ENCODE peak calls at places on chromosome 19, in four cellular contexts. K is ELF-1; J is activated CD4-positive, alpha-beta T cell treated with anti-CD3 and anti-CD28 coated beads for 48 hours; F is GM10248. G is an unnamed sample.

GRCh38 chr19:45613926-45614725 is 12.1 kb upstream of the GPR4 start:
- DNase-seq in K (peak), F (peak), J (peak), G (no peak)

GRCh38 chr19:48881741-48882657 is 9.8 kb downstream of the PPP1R15A start:
- DNase-seq in F (no peak), J (no peak), K (peak), G (no peak)

GRCh38 chr19:29843180-29844051 is 31.6 kb downstream of the CCNE1 start:
- DNase-seq in K (peak), F (no peak), J (peak), G (peak)

GRCh38 chr19:17302391-17303166 is 646 bp downstream of the ABHD8 start:
- DNase-seq in F (no peak), J (no peak), K (peak), G (no peak)

GRCh38 chr19:33193269-33193863 is 764 bp upstream of the LRP3 start:
- DNase-seq in F (no peak), K (no peak), J (no peak), G (no peak)

GRCh38 chr19:5646703-5647102 is 23.8 kb downstream of the SAFB start:
- DNase-seq in J (no peak), F (no peak), K (no peak), G (no peak)

GRCh38 chr19:34082289-34083077 is 89.8 kb upstream of the LSM14A start:
- DNase-seq in J (no peak), K (peak), F (no peak), G (no peak)

GRCh38 chr19:49512970-49513745 is 697 bp downstream of the FCGRT start:
- DNase-seq in F (no peak), K (peak), J (peak), G (peak)

GRCh38 chr19:46979103-46979769 is 40.4 kb upstream of the NPAS1 start:
- DNase-seq in J (no peak), K (no peak), F (no peak), G (peak)

GRCh38 chr19:11624064-11624463 is 26.8 kb downstream of the ZNF627 start:
- DNase-seq in J (no peak), K (no peak), F (no peak), G (no peak)

GRCh38 chr19:48613852-48614435 is 932 bp downstream of the FAM83E start:
- DNase-seq in F (no peak), K (no peak), J (no peak), G (no peak)

GRCh38 chr19:46789371-46789770 is 977 bp upstream of the SLC1A5 start:
- DNase-seq in J (no peak), F (no peak), K (no peak), G (no peak)

GRCh38 chr19:52170863-52171320 is 529 bp downstream of the ZNF836 start:
- DNase-seq in F (no peak), J (peak), K (no peak), G (no peak)

GRCh38 chr19:48487944-48488343 is 18.8 kb downstream of the CYTH2 start:
- DNase-seq in F (no peak), K (no peak), J (no peak), G (no peak)

GRCh38 chr19:15248648-15249559 is 16.7 kb upstream of the EPHX3 start:
- DNase-seq in K (no peak), F (no peak), J (no peak), G (no peak)

GRCh38 chr19:53328967-53329366 is 4.6 kb upstream of the ZNF845 start:
- DNase-seq in K (peak), J (peak), F (no peak), G (no peak)

GRCh38 chr19:4206818-4207484 is 22.4 kb upstream of the EBI3 start:
- DNase-seq in J (no peak), F (no peak), K (peak), G (no peak)

GRCh38 chr19:31693131-31693700 is 344.0 kb upstream of the TSHZ3 start:
- DNase-seq in J (no peak), K (peak), F (no peak), G (no peak)

GRCh38 chr19:13012690-13013608 is 17.7 kb downstream of the NFIX start:
- DNase-seq in K (peak), J (peak), F (peak), G (no peak)

GRCh38 chr19:38265213-38265861 is 964 bp downstream of the SPINT2 start:
- DNase-seq in J (no peak), K (peak), F (no peak), G (no peak)

GRCh38 chr19:17026041-17026658 is 460 bp downstream of the CPAMD8 start:
- DNase-seq in F (no peak), J (no peak), K (no peak), G (no peak)

GRCh38 chr19:49120868-49121267 is 1.5 kb downstream of the PPFIA3 start:
- DNase-seq in J (no peak), K (no peak), F (no peak), G (no peak)

GRCh38 chr19:44958090-44958489 is 2.9 kb downstream of the CLPTM1 start:
- DNase-seq in J (no peak), K (no peak), F (no peak), G (no peak)

GRCh38 chr19:40702337-40703012 is 12.0 kb upstream of the NUMBL start:
- DNase-seq in J (no peak), K (peak), F (no peak), G (peak)

GRCh38 chr19:35120492-35120891 is 4.9 kb downstream of the FXYD3 start:
- DNase-seq in F (no peak), J (no peak), K (no peak), G (peak)

GRCh38 chr19:43759515-43759914 is 4.8 kb upstream of the SMG9 start:
- DNase-seq in J (no peak), K (no peak), F (no peak), G (peak)

GRCh38 chr19:44753932-44754742 is 5.6 kb downstream of the BCL3 start:
- DNase-seq in J (peak), F (peak), K (peak), G (peak)

GRCh38 chr19:10431943-10432735 is 11.8 kb downstream of the PDE4A start:
- DNase-seq in F (peak), J (peak), K (peak), G (no peak)

GRCh38 chr19:15243236-15243957 is 11.1 kb upstream of the EPHX3 start:
- DNase-seq in J (no peak), F (no peak), K (no peak), G (no peak)

GRCh38 chr19:3639479-3639878 is 12.9 kb upstream of the CACTIN start:
- DNase-seq in F (no peak), K (no peak), J (no peak), G (no peak)

GRCh38 chr19:53772943-53773342 is 51.2 kb downstream of the NLRP12 start:
- DNase-seq in K (peak), J (peak), F (no peak), G (no peak)

GRCh38 chr19:38267780-38268430 is 3.5 kb downstream of the SPINT2 start:
- DNase-seq in F (no peak), K (peak), J (no peak), G (no peak)

GRCh38 chr19:36652958-36653357 is 13.7 kb downstream of the ZNF461 start:
- DNase-seq in F (no peak), K (no peak), J (no peak), G (peak)